ENCODE peak calls at places on chromosomes 12 and 14, in five cellular contexts. One of them, this sample, is unnamed.

GRCh38 chr14:22159049-22159448 is 430.0 kb downstream of the DAD1 start:
- DNase-seq in progenitor cell of endocrine pancreas: no peak
- DNase-seq in mesothelial cell of epicardium: no peak
- DNase-seq in OCI-M1: no peak
- DNase-seq in HEK293T: no peak
- DNase-seq in this sample: no peak

GRCh38 chr12:51994959-51995358 is 11.8 kb upstream of the TAMALIN start:
- DNase-seq in mesothelial cell of epicardium: no peak
- DNase-seq in progenitor cell of endocrine pancreas: no peak
- DNase-seq in OCI-M1: no peak
- DNase-seq in HEK293T: no peak
- DNase-seq in this sample: no peak

GRCh38 chr12:119797090-119797489 is 80.0 kb downstream of the CIT start:
- DNase-seq in HEK293T: no peak
- DNase-seq in OCI-M1: no peak
- DNase-seq in progenitor cell of endocrine pancreas: no peak
- DNase-seq in mesothelial cell of epicardium: no peak
- DNase-seq in this sample: no peak

GRCh38 chr14:59190372-59190771 is 1.9 kb downstream of the DAAM1 start:
- DNase-seq in OCI-M1: peak; percentile 18
- DNase-seq in HEK293T: no peak
- DNase-seq in mesothelial cell of epicardium: no peak
- DNase-seq in progenitor cell of endocrine pancreas: no peak
- DNase-seq in this sample: peak; percentile 57

GRCh38 chr12:51911788-51912711 is 4.7 kb downstream of the ACVRL1 start:
- DNase-seq in mesothelial cell of epicardium: no peak
- DNase-seq in HEK293T: peak; percentile 31
- DNase-seq in OCI-M1: peak; percentile 76
- DNase-seq in progenitor cell of endocrine pancreas: no peak
- DNase-seq in this sample: no peak

GRCh38 chr12:132451836-132452195 is 38.1 kb upstream of the FBRSL1 start:
- DNase-seq in HEK293T: no peak
- DNase-seq in progenitor cell of endocrine pancreas: no peak
- DNase-seq in mesothelial cell of epicardium: no peak
- DNase-seq in OCI-M1: no peak
- DNase-seq in this sample: no peak

GRCh38 chr14:31964979-31965734 is 111.9 kb upstream of the ARHGAP5 start:
- DNase-seq in progenitor cell of endocrine pancreas: no peak
- DNase-seq in mesothelial cell of epicardium: no peak
- DNase-seq in HEK293T: no peak
- DNase-seq in OCI-M1: no peak
- DNase-seq in this sample: no peak

GRCh38 chr14:93970589-93970966 is 5.8 kb downstream of the ASB2 start:
- DNase-seq in progenitor cell of endocrine pancreas: no peak
- DNase-seq in HEK293T: peak; percentile 18
- DNase-seq in mesothelial cell of epicardium: no peak
- DNase-seq in OCI-M1: peak; percentile 22
- DNase-seq in this sample: no peak

GRCh38 chr14:24954037-24954696 is 95.8 kb downstream of the STXBP6 start:
- DNase-seq in progenitor cell of endocrine pancreas: no peak
- DNase-seq in HEK293T: no peak
- DNase-seq in mesothelial cell of epicardium: no peak
- DNase-seq in OCI-M1: no peak
- DNase-seq in this sample: no peak

GRCh38 chr12:82672811-82673495 is 13.8 kb upstream of the TMTC2 start:
- DNase-seq in OCI-M1: no peak
- DNase-seq in mesothelial cell of epicardium: no peak
- DNase-seq in progenitor cell of endocrine pancreas: no peak
- DNase-seq in HEK293T: no peak
- DNase-seq in this sample: peak; percentile 71

GRCh38 chr12:54475542-54475941 is 2.1 kb upstream of the GTSF1 start:
- DNase-seq in progenitor cell of endocrine pancreas: no peak
- DNase-seq in mesothelial cell of epicardium: no peak
- DNase-seq in OCI-M1: no peak
- DNase-seq in HEK293T: no peak
- DNase-seq in this sample: no peak

GRCh38 chr12:15732341-15733061 is 56.7 kb downstream of the EPS8 start:
- DNase-seq in HEK293T: no peak
- DNase-seq in mesothelial cell of epicardium: no peak
- DNase-seq in OCI-M1: no peak
- DNase-seq in progenitor cell of endocrine pancreas: no peak
- DNase-seq in this sample: no peak

GRCh38 chr14:34387974-34388533 is 74.0 kb downstream of the SPTSSA start:
- DNase-seq in mesothelial cell of epicardium: no peak
- DNase-seq in OCI-M1: no peak
- DNase-seq in progenitor cell of endocrine pancreas: no peak
- DNase-seq in HEK293T: no peak
- DNase-seq in this sample: no peak

GRCh38 chr14:102344485-102344884 is 18.2 kb downstream of the CINP start:
- DNase-seq in progenitor cell of endocrine pancreas: no peak
- DNase-seq in HEK293T: no peak
- DNase-seq in mesothelial cell of epicardium: no peak
- DNase-seq in OCI-M1: no peak
- DNase-seq in this sample: no peak

GRCh38 chr12:125089626-125090025 is 24.4 kb downstream of the AACS start:
- DNase-seq in OCI-M1: no peak
- DNase-seq in mesothelial cell of epicardium: no peak
- DNase-seq in HEK293T: no peak
- DNase-seq in progenitor cell of endocrine pancreas: no peak
- DNase-seq in this sample: no peak

GRCh38 chr14:68979021-68979721 is at the start of gene ACTN1:
- DNase-seq in HEK293T: peak; percentile 94
- DNase-seq in OCI-M1: peak; percentile 91
- DNase-seq in mesothelial cell of epicardium: peak; percentile 76
- DNase-seq in progenitor cell of endocrine pancreas: peak; percentile 78
- DNase-seq in this sample: peak; percentile 99

GRCh38 chr14:90795744-90796143 is 20.5 kb downstream of the TTC7B start:
- DNase-seq in progenitor cell of endocrine pancreas: no peak
- DNase-seq in OCI-M1: no peak
- DNase-seq in mesothelial cell of epicardium: no peak
- DNase-seq in HEK293T: no peak
- DNase-seq in this sample: no peak

GRCh38 chr14:21350539-21350938 is 33.3 kb downstream of the SUPT16H start:
- DNase-seq in HEK293T: no peak
- DNase-seq in OCI-M1: no peak
- DNase-seq in mesothelial cell of epicardium: no peak
- DNase-seq in progenitor cell of endocrine pancreas: no peak
- DNase-seq in this sample: no peak

GRCh38 chr14:51095854-51096823 is 1.2 kb upstream of the TRIM9 start:
- DNase-seq in HEK293T: peak; percentile 18
- DNase-seq in OCI-M1: no peak
- DNase-seq in progenitor cell of endocrine pancreas: no peak
- DNase-seq in mesothelial cell of epicardium: no peak
- DNase-seq in this sample: peak; percentile 59

GRCh38 chr12:110135012-110135411 is 10.9 kb downstream of the IFT81 start:
- DNase-seq in progenitor cell of endocrine pancreas: no peak
- DNase-seq in OCI-M1: peak; percentile 57
- DNase-seq in HEK293T: no peak
- DNase-seq in mesothelial cell of epicardium: no peak
- DNase-seq in this sample: peak; percentile 38

GRCh38 chr14:100856056-100856950 is 30.4 kb downstream of the MEG3 start:
- DNase-seq in HEK293T: no peak
- DNase-seq in mesothelial cell of epicardium: no peak
- DNase-seq in progenitor cell of endocrine pancreas: no peak
- DNase-seq in OCI-M1: no peak
- DNase-seq in this sample: no peak

GRCh38 chr12:34399631-34400422 is 377.5 kb downstream of the ALG10 start:
- DNase-seq in OCI-M1: no peak
- DNase-seq in progenitor cell of endocrine pancreas: peak; percentile 10
- DNase-seq in HEK293T: peak; percentile 0
- DNase-seq in mesothelial cell of epicardium: no peak
- DNase-seq in this sample: no peak

GRCh38 chr14:65101631-65102440 is 481 bp downstream of the MAX start:
- DNase-seq in OCI-M1: peak; percentile 41
- DNase-seq in HEK293T: peak; percentile 26
- DNase-seq in progenitor cell of endocrine pancreas: peak; percentile 31
- DNase-seq in mesothelial cell of epicardium: peak; percentile 25
- DNase-seq in this sample: peak; percentile 38

GRCh38 chr14:81234268-81234667 is 13.5 kb upstream of the GTF2A1 start:
- DNase-seq in HEK293T: no peak
- DNase-seq in OCI-M1: no peak
- DNase-seq in mesothelial cell of epicardium: no peak
- DNase-seq in progenitor cell of endocrine pancreas: no peak
- DNase-seq in this sample: peak; percentile 55

GRCh38 chr12:119417440-119417839 is 82.9 kb downstream of the CCDC60 start:
- DNase-seq in mesothelial cell of epicardium: no peak
- DNase-seq in HEK293T: no peak
- DNase-seq in OCI-M1: no peak
- DNase-seq in progenitor cell of endocrine pancreas: no peak
- DNase-seq in this sample: no peak

GRCh38 chr12:88544991-88545684 is 35.1 kb downstream of the KITLG start:
- DNase-seq in OCI-M1: no peak
- DNase-seq in HEK293T: no peak
- DNase-seq in mesothelial cell of epicardium: no peak
- DNase-seq in progenitor cell of endocrine pancreas: no peak
- DNase-seq in this sample: peak; percentile 42

GRCh38 chr12:114611145-114612018 is 72.6 kb downstream of the TBX3 start:
- DNase-seq in OCI-M1: no peak
- DNase-seq in mesothelial cell of epicardium: no peak
- DNase-seq in progenitor cell of endocrine pancreas: no peak
- DNase-seq in HEK293T: no peak
- DNase-seq in this sample: no peak